ENCODE peak calls at places on chromosomes 4 and X, in eight cellular contexts. X, F, J, M, E, V, G and P are unnamed samples.

GRCh38 chr4:73816814-73817213 is 19.7 kb upstream of the CXCL6 start:
- DNase-seq in X (peak), F (no peak), J (no peak), M (no peak), E (no peak), V (no peak), G (peak), P (no peak)

GRCh38 chr4:74006009-74006476 is 7.6 kb upstream of the CXCL5 start:
- DNase-seq in X (no peak), F (no peak), J (no peak), M (no peak), E (no peak), V (no peak), G (no peak), P (no peak)

GRCh38 chr4:77619408-77619807 is 13.8 kb downstream of the CXCL13 start:
- DNase-seq in X (no peak), F (no peak), J (no peak), M (no peak), E (no peak), V (no peak), G (no peak), P (no peak)

GRCh38 chrX:53287493-53288138 is 6.2 kb upstream of the IQSEC2 start:
- DNase-seq in X (peak), F (no peak), J (peak), M (no peak), E (no peak), V (no peak), G (peak), P (no peak)

GRCh38 chrX:154720067-154720466 is 30.8 kb downstream of the GAB3 start:
- DNase-seq in X (no peak), F (no peak), J (no peak), M (no peak), E (no peak), V (no peak), G (no peak), P (no peak)

GRCh38 chr4:68683034-68683433 is 12.6 kb upstream of the UGT2B15 start:
- DNase-seq in X (no peak), F (no peak), J (no peak), M (no peak), E (no peak), V (no peak), G (no peak), P (no peak)

GRCh38 chrX:109040057-109040456 is 303.7 kb upstream of the IRS4 start:
- DNase-seq in X (no peak), F (peak), J (no peak), M (no peak), E (no peak), V (no peak), G (no peak), P (no peak)

GRCh38 chr4:124711469-124712416 is 789 bp downstream of the ANKRD50 start:
- DNase-seq in X (peak), F (peak), J (no peak), M (peak), E (peak), V (no peak), G (peak), P (peak)

GRCh38 chrX:6021316-6022091 is 207.2 kb downstream of the NLGN4X start:
- DNase-seq in X (no peak), F (peak), J (no peak), M (peak), E (no peak), V (no peak), G (peak), P (no peak)

GRCh38 chr4:6087669-6088068 is 69.4 kb upstream of the C4orf50 start:
- DNase-seq in X (peak), F (peak), J (no peak), M (peak), E (no peak), V (peak), G (no peak), P (no peak)

GRCh38 chrX:118974908-118975671 is 672 bp downstream of the LONRF3 start:
- DNase-seq in X (no peak), F (peak), J (peak), M (peak), E (no peak), V (no peak), G (peak), P (no peak)

GRCh38 chr4:12889054-12889453 is 595.1 kb downstream of the RAB28 start:
- DNase-seq in X (peak), F (no peak), J (peak), M (no peak), E (no peak), V (no peak), G (no peak), P (no peak)

GRCh38 chr4:38344929-38345328 is 319.1 kb upstream of the KLF3 start:
- DNase-seq in X (no peak), F (no peak), J (no peak), M (no peak), E (no peak), V (no peak), G (no peak), P (no peak)

GRCh38 chr4:6991771-6992557 is 51.2 kb upstream of the TADA2B start:
- DNase-seq in X (no peak), F (no peak), J (peak), M (no peak), E (no peak), V (no peak), G (peak), P (no peak)

GRCh38 chr4:130422255-130422654 is 1326.3 kb downstream of the C4orf33 start:
- DNase-seq in X (no peak), F (no peak), J (no peak), M (no peak), E (no peak), V (no peak), G (no peak), P (no peak)

GRCh38 chr4:134935320-134935719 is 733.7 kb upstream of the PABPC4L start:
- DNase-seq in X (no peak), F (peak), J (no peak), M (peak), E (no peak), V (no peak), G (peak), P (no peak)

GRCh38 chrX:153830632-153831434 is 489 bp upstream of the PDZD4 start:
- DNase-seq in X (no peak), F (no peak), J (no peak), M (peak), E (no peak), V (no peak), G (no peak), P (no peak)

GRCh38 chr4:114870987-114871386 is 242.4 kb downstream of the NDST4 start:
- DNase-seq in X (no peak), F (no peak), J (no peak), M (no peak), E (no peak), V (no peak), G (no peak), P (no peak)

GRCh38 chr4:126144838-126145237 is 830.1 kb downstream of the FAT4 start:
- DNase-seq in X (no peak), F (no peak), J (no peak), M (no peak), E (no peak), V (no peak), G (no peak), P (no peak)

GRCh38 chr4:174933083-174933482 is 14.9 kb downstream of the ADAM29 start:
- DNase-seq in X (no peak), F (no peak), J (no peak), M (no peak), E (no peak), V (no peak), G (no peak), P (no peak)

GRCh38 chr4:58475097-58475496 is 1364.9 kb upstream of the IGFBP7 start:
- DNase-seq in X (no peak), F (no peak), J (no peak), M (no peak), E (no peak), V (no peak), G (no peak), P (no peak)

GRCh38 chr4:77959566-77960338 is 97.1 kb downstream of the MRPL1 start:
- DNase-seq in X (peak), F (peak), J (no peak), M (peak), E (no peak), V (peak), G (peak), P (no peak)

GRCh38 chr4:3271131-3271530 is 21.7 kb upstream of the RGS12 start:
- DNase-seq in X (no peak), F (no peak), J (no peak), M (no peak), E (no peak), V (no peak), G (no peak), P (no peak)

GRCh38 chr4:126851391-126851790 is 781.4 kb upstream of the INTU start:
- DNase-seq in X (no peak), F (no peak), J (no peak), M (no peak), E (no peak), V (no peak), G (no peak), P (no peak)

GRCh38 chr4:60865238-60865637 is 334.9 kb upstream of the ADGRL3 start:
- DNase-seq in X (no peak), F (peak), J (no peak), M (no peak), E (no peak), V (peak), G (no peak), P (no peak)

GRCh38 chrX:74551934-74552333 is 62.5 kb downstream of the RLIM start:
- DNase-seq in X (no peak), F (no peak), J (no peak), M (no peak), E (no peak), V (no peak), G (no peak), P (no peak)

GRCh38 chrX:3181846-3182245 is 140.6 kb downstream of the ARSF start:
- DNase-seq in X (no peak), F (no peak), J (no peak), M (no peak), E (no peak), V (no peak), G (no peak), P (no peak)

GRCh38 chr4:88211473-88212252 is 53.2 kb upstream of the ABCG2 start:
- DNase-seq in X (peak), F (peak), J (no peak), M (peak), E (no peak), V (no peak), G (peak), P (no peak)

GRCh38 chr4:156390599-156391296 is 437.1 kb upstream of the CTSO start:
- DNase-seq in X (no peak), F (no peak), J (no peak), M (no peak), E (no peak), V (no peak), G (no peak), P (no peak)

GRCh38 chr4:164438321-164438720 is 315.6 kb upstream of the SMIM31 start:
- DNase-seq in X (no peak), F (no peak), J (no peak), M (no peak), E (no peak), V (no peak), G (no peak), P (no peak)

GRCh38 chr4:162921178-162921785 is 245.4 kb downstream of the NAF1 start:
- DNase-seq in X (no peak), F (peak), J (no peak), M (no peak), E (no peak), V (peak), G (no peak), P (no peak)

GRCh38 chr4:76704133-76704881 is 193.6 kb downstream of the SOWAHB start:
- DNase-seq in X (no peak), F (no peak), J (no peak), M (no peak), E (no peak), V (no peak), G (no peak), P (no peak)

GRCh38 chr4:10622728-10623127 is 61.8 kb downstream of the CLNK start:
- DNase-seq in X (no peak), F (peak), J (no peak), M (no peak), E (no peak), V (peak), G (no peak), P (no peak)

GRCh38 chrX:18899796-18900380 is 84.0 kb downstream of the PHKA2 start:
- DNase-seq in X (no peak), F (peak), J (no peak), M (peak), E (no peak), V (no peak), G (peak), P (no peak)

GRCh38 chr4:56656346-56656643 is 24.8 kb downstream of the HOPX start:
- DNase-seq in X (peak), F (peak), J (no peak), M (peak), E (no peak), V (no peak), G (peak), P (no peak)

GRCh38 chr4:3598695-3599227 is 66.5 kb upstream of the LRPAP1 start:
- DNase-seq in X (no peak), F (no peak), J (no peak), M (no peak), E (no peak), V (no peak), G (no peak), P (no peak)

GRCh38 chr4:139628184-139629012 is 37.2 kb upstream of the MGST2 start:
- DNase-seq in X (no peak), F (peak), J (no peak), M (peak), E (no peak), V (no peak), G (no peak), P (no peak)

GRCh38 chr4:98662619-98663225 is 4.3 kb upstream of the TSPAN5 start:
- DNase-seq in X (no peak), F (peak), J (no peak), M (no peak), E (no peak), V (no peak), G (no peak), P (no peak)

GRCh38 chrX:41338422-41338821 is 4.5 kb downstream of the DDX3X start:
- DNase-seq in X (no peak), F (no peak), J (no peak), M (no peak), E (no peak), V (no peak), G (no peak), P (no peak)